ENCODE peak calls at places on chromosome 10, in four cellular contexts. Q is GM12891, F is HL-60, Z is K562. X is an unnamed sample.

GRCh38 chr10:25934673-25935139 is 677 bp downstream of the MYO3A start:
- DNase-seq in F (no peak), Z (peak), Q (peak), X (no peak)

GRCh38 chr10:123643315-123643714 is 22.8 kb upstream of the GPR26 start:
- DNase-seq in Z (no peak), F (no peak), Q (no peak), X (no peak)

GRCh38 chr10:129063212-129063611 is 403.8 kb upstream of the MGMT start:
- DNase-seq in F (no peak), Z (no peak), Q (no peak), X (no peak)

GRCh38 chr10:34172936-34173533 is 642.1 kb downstream of the PARD3 start:
- DNase-seq in Z (no peak), F (peak), Q (no peak), X (no peak)

GRCh38 chr10:90887555-90887954 is 15.8 kb downstream of the RPP30 start:
- DNase-seq in F (no peak), Q (no peak), Z (no peak), X (no peak)

GRCh38 chr10:20302033-20302432 is 485.8 kb downstream of the PLXDC2 start:
- DNase-seq in F (no peak), Z (no peak), Q (no peak), X (no peak)

GRCh38 chr10:132385721-132386418 is 11.1 kb upstream of the PWWP2B start:
- DNase-seq in Z (no peak), Q (no peak), F (no peak), X (no peak)

GRCh38 chr10:78042058-78042751 is 8.5 kb downstream of the RPS24 start:
- DNase-seq in F (no peak), Q (no peak), Z (no peak), X (no peak)

GRCh38 chr10:132518572-132519381 is 18.8 kb upstream of the INPP5A start:
- DNase-seq in Q (no peak), Z (peak), F (no peak), X (no peak)

GRCh38 chr10:70458329-70459060 is 17.0 kb upstream of the NODAL start:
- DNase-seq in F (peak), Q (no peak), Z (peak), X (no peak)

GRCh38 chr10:133359554-133359971 is 1.7 kb upstream of the FUOM start:
- DNase-seq in F (no peak), Q (no peak), Z (no peak), X (no peak)

GRCh38 chr10:122515588-122516231 is 44.8 kb upstream of the DMBT1 start:
- DNase-seq in F (no peak), Z (no peak), Q (peak), X (no peak)

GRCh38 chr10:23461557-23461956 is 22.7 kb downstream of the OTUD1 start:
- DNase-seq in Z (no peak), Q (no peak), F (no peak), X (no peak)

GRCh38 chr10:5944389-5945202 is 32.7 kb downstream of the IL15RA start:
- DNase-seq in Q (no peak), Z (no peak), F (no peak), X (no peak)

GRCh38 chr10:122844146-122844545 is 1.5 kb downstream of the CUZD1 start:
- DNase-seq in Q (no peak), Z (no peak), F (no peak), X (no peak)

GRCh38 chr10:18060217-18060616 is 80.0 kb upstream of the CACNB2 start:
- DNase-seq in Z (no peak), Q (no peak), F (no peak), X (no peak)

GRCh38 chr10:88915781-88916180 is 35.7 kb downstream of the STAMBPL1 start:
- DNase-seq in Q (no peak), F (no peak), Z (no peak), X (no peak)

GRCh38 chr10:78936412-78937342 is 132.1 kb upstream of the ZMIZ1 start:
- DNase-seq in Z (no peak), F (no peak), Q (no peak), X (no peak)

GRCh38 chr10:106608101-106608500 is 556.4 kb downstream of the SORCS1 start:
- DNase-seq in Q (no peak), F (no peak), Z (no peak), X (no peak)

GRCh38 chr10:74153123-74153522 is 2.1 kb downstream of the ADK start:
- DNase-seq in Z (peak), Q (no peak), F (no peak), X (no peak)

GRCh38 chr10:12980080-12980656 is 21.3 kb downstream of the CCDC3 start:
- DNase-seq in Q (no peak), Z (no peak), F (no peak), X (no peak)

GRCh38 chr10:64558094-64558870 is 1037.1 kb downstream of the REEP3 start:
- DNase-seq in F (no peak), Z (no peak), Q (no peak), X (no peak)

GRCh38 chr10:106612381-106612780 is 552.1 kb downstream of the SORCS1 start:
- DNase-seq in Z (no peak), Q (no peak), F (no peak), X (no peak)

GRCh38 chr10:118735294-118735693 is 19.5 kb downstream of the CACUL1 start:
- DNase-seq in F (no peak), Z (no peak), Q (no peak), X (no peak)

GRCh38 chr10:18094793-18095192 is 45.4 kb upstream of the CACNB2 start:
- DNase-seq in Z (no peak), F (no peak), Q (no peak), X (no peak)

GRCh38 chr10:119761106-119761505 is 35.3 kb downstream of the INPP5F start:
- DNase-seq in F (no peak), Q (no peak), Z (no peak), X (no peak)

GRCh38 chr10:78972160-78972946 is 96.4 kb upstream of the ZMIZ1 start:
- DNase-seq in F (no peak), Z (peak), Q (no peak), X (no peak)

GRCh38 chr10:24908793-24909423 is 43.5 kb downstream of the PRTFDC1 start:
- DNase-seq in Q (no peak), F (no peak), Z (no peak), X (no peak)

GRCh38 chr10:127148066-127148932 is 48.1 kb downstream of the INSYN2A start:
- DNase-seq in Q (no peak), Z (no peak), F (no peak), X (no peak)

GRCh38 chr10:34397324-34397723 is 417.8 kb downstream of the PARD3 start:
- DNase-seq in Z (no peak), F (no peak), Q (no peak), X (no peak)

GRCh38 chr10:24246365-24246764 is 37.4 kb downstream of the KIAA1217 start:
- DNase-seq in F (no peak), Z (no peak), Q (no peak), X (no peak)

GRCh38 chr10:32419615-32420014 is 26.3 kb upstream of the CCDC7 start:
- DNase-seq in Q (no peak), Z (no peak), F (no peak), X (no peak)

GRCh38 chr10:49739426-49739825 is 22.7 kb downstream of the OGDHL start:
- DNase-seq in Z (no peak), F (no peak), Q (no peak), X (no peak)

GRCh38 chr10:101769541-101770180 is 6.3 kb downstream of the FGF8 start:
- DNase-seq in F (no peak), Z (no peak), Q (no peak), X (no peak)

GRCh38 chr10:69486922-69487730 is 35.9 kb downstream of the TSPAN15 start:
- DNase-seq in Z (no peak), F (no peak), Q (no peak), X (no peak)

GRCh38 chr10:12606461-12606860 is 257.1 kb downstream of the CAMK1D start:
- DNase-seq in Q (no peak), F (no peak), Z (no peak), X (no peak)

GRCh38 chr10:17031656-17032630 is 97.7 kb downstream of the CUBN start:
- DNase-seq in F (peak), Q (no peak), Z (no peak), X (no peak)

GRCh38 chr10:107152087-107152486 is 12.4 kb downstream of the SORCS1 start:
- DNase-seq in Q (no peak), F (no peak), Z (no peak), X (no peak)

GRCh38 chr10:1824928-1825327 is 87.6 kb upstream of the ADARB2 start:
- DNase-seq in F (no peak), Z (no peak), Q (no peak), X (no peak)

GRCh38 chr10:112059220-112059619 is 124.3 kb downstream of the GPAM start:
- DNase-seq in Q (no peak), Z (no peak), F (no peak), X (no peak)
- TF ChIP-seq SPI1 in Q (no peak), Z (no peak), F (no peak), X (no peak)

GRCh38 chr10:62589689-62590088 is 214.8 kb upstream of the ADO start:
- DNase-seq in Z (no peak), Q (no peak), F (no peak), X (no peak)

GRCh38 chr10:62590305-62590704 is 214.2 kb upstream of the ADO start:
- DNase-seq in F (no peak), Z (no peak), Q (no peak), X (no peak)

GRCh38 chr10:62599161-62599560 is 205.4 kb upstream of the ADO start:
- DNase-seq in F (no peak), Z (no peak), Q (no peak), X (no peak)

GRCh38 chr10:62597226-62597625 is 207.3 kb upstream of the ADO start:
- DNase-seq in Q (no peak), Z (no peak), F (no peak), X (no peak)

GRCh38 chr10:62594093-62594520 is 210.4 kb upstream of the ADO start:
- DNase-seq in Z (peak), Q (peak), F (peak), X (peak)
- TF ChIP-seq SPI1 in Z (no peak), Q (peak), F (peak), X (peak)

DNA sequence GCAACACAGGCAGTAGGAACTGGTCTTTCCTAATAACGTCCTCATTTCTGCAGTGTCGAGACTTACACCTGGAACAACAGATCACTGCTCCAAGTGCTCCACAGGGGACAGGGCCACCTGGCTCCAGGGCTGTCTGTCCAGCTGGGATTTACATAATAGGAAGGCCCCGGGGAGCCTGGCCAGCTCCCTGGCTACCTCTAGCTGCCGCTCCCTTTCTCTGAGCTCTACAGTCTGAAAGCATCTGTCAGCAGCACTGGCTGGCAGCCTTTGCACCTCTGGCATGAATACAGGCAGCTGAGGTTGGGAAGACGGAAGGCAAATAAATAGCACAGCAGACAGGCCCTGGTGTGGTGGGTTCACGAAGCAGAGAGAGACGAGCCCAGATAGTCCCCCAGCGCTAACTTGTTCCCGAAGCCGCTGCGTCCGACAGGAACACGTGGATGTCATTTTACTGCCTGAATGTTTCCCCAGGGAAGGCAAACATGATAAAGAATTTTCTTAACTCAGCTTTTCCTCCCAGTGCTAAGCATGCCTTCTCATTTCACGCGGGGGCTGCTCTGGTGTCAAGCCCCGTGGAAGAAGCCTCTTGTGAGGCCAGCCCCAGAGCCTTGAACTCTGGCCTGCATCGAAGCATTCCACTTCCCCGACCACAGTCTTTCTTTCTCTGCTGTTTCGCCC is 105.4 kb downstream of the ITIH5 start:
- DNase-seq in F (no peak), Z (no peak), Q (no peak), X (no peak)
- TF ChIP-seq SPI1 in F (no peak), Z (no peak), Q (no peak), X (no peak)

DNA sequence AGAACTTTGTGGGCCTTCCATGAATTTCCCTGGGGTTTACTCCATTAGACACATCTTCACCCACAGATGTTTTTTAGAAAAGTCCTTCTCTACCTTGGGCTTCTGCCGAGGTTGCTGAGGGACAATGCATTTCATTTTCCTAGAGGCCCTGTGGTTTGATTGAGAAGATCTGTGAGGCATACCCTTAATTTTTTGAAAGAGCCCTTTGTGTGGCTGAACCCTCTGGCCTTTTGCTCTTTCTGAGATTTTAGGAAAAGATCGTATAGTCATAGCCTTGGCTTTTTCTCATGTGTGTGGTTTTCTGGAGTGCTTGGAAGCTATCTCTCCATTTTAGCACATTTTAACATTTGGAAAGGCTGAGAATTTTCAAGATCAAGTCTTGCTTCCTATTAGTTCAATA is 119.8 kb upstream of the LYZL1 start:
- DNase-seq in Z (no peak), Q (no peak), F (no peak), X (no peak)
- TF ChIP-seq SPI1 in Z (no peak), Q (no peak), F (no peak), X (no peak)

GRCh38 chr10:68179016-68179415 is 52.9 kb downstream of the ATOH7 start:
- DNase-seq in Z (no peak), F (no peak), Q (no peak), X (no peak)
- TF ChIP-seq SPI1 in Z (no peak), F (no peak), Q (no peak), X (no peak)

GRCh38 chr10:3542185-3542611 is 242.8 kb downstream of the KLF6 start:
- DNase-seq in F (no peak), Z (no peak), Q (no peak), X (no peak)
- TF ChIP-seq SPI1 in F (no peak), Z (no peak), Q (no peak), X (no peak)

DNA sequence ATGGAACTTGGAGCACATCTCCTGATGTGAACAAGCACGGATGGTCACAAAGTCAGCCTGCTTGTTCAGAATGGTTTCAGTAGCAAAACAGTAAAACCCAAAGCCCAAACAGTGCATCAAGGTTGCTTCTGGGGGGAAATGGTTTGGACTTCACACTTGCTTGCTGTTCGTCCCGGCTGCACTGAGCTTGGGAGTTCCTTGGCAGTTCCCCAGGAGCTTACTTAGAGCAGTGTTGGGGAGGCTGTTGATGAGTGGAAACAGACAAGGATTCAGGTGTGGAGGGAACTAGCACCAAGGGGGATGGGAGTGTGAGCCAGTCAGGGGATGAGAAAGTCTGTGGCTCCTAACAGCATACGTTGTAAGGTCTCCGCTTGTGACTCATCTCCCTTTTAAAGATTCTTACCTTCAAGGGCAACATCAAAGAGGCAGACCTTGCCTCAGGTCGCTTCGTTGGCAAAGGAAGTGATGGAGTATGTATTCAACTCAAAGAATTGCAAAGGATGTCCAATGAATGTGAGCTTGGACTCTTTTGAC is 19.8 kb upstream of the ITGA8 start:
- DNase-seq in F (no peak), Q (no peak), Z (no peak), X (no peak)
- TF ChIP-seq SPI1 in F (no peak), Q (no peak), Z (no peak), X (no peak)

GRCh38 chr10:130472236-130472635 is 336.0 kb downstream of the GLRX3 start:
- DNase-seq in Q (no peak), Z (no peak), F (no peak), X (no peak)
- TF ChIP-seq SPI1 in Q (no peak), Z (no peak), F (no peak), X (no peak)

X was measured in GM12878.